ENCODE peak calls at places on chromosomes 7 and 10, in eight cellular contexts. I is AG04450; X is activated gamma-delta T cell treated with anti-CD3 and anti-CD28 coated beads, Interleukin-2, amount 50 U/mL, for 16 hours; Q is aorta; Z is GM12891; Y is SK-N-DZ; M is cardiac muscle cell; C is A549. D is an unnamed sample.

GRCh38 chr10:51857326-51857725 is 157.9 kb upstream of the CSTF2T start:
- DNase-seq in I (no peak), Z (no peak), X (no peak), M (no peak), C (no peak), Q (no peak), Y (no peak), D (no peak)

GRCh38 chr10:89458289-89458688 is 43.9 kb downstream of the IFIT5 start:
- DNase-seq in Z (no peak), I (no peak), Y (no peak), Q (no peak), M (no peak), C (no peak), X (no peak), D (no peak)

GRCh38 chr10:78852856-78853255 is 215.9 kb upstream of the ZMIZ1 start:
- DNase-seq in I (no peak), Q (no peak), M (no peak), C (peak), X (no peak), Z (no peak), Y (no peak), D (no peak)

GRCh38 chr7:154917214-154918160 is 85.4 kb downstream of the PAXIP1 start:
- DNase-seq in Q (no peak), Y (no peak), M (no peak), C (no peak), I (no peak), X (no peak), Z (no peak), D (no peak)

GRCh38 chr7:112286294-112287086 is 80.0 kb downstream of the ZNF277 start:
- DNase-seq in Y (no peak), Z (no peak), M (no peak), X (no peak), Q (no peak), I (no peak), C (no peak), D (no peak)

GRCh38 chr10:124719213-124719851 is 24.8 kb downstream of the FAM53B start:
- DNase-seq in X (peak), Z (no peak), I (no peak), Q (no peak), C (peak), Y (no peak), M (no peak), D (no peak)

GRCh38 chr10:43259248-43259980 is 7.5 kb downstream of the RASGEF1A start:
- DNase-seq in Y (no peak), Q (peak), C (no peak), I (no peak), Z (no peak), M (no peak), X (no peak), D (no peak)

GRCh38 chr7:16668049-16668858 is 22.3 kb downstream of the BZW2 start:
- DNase-seq in I (peak), Q (no peak), M (no peak), C (peak), Z (no peak), X (no peak), Y (peak), D (peak)

GRCh38 chr10:75102830-75103673 is 8.4 kb upstream of the SAMD8 start:
- DNase-seq in Z (no peak), Q (peak), X (no peak), C (no peak), Y (no peak), I (no peak), M (no peak), D (no peak)

GRCh38 chr10:29828440-29828894 is 193.7 kb upstream of the SVIL start:
- DNase-seq in Z (no peak), Y (no peak), M (no peak), I (no peak), C (no peak), Q (no peak), X (no peak), D (no peak)